ENCODE peak calls at places on chromosomes 11 and 22, in six cellular contexts. One of them, this sample, is unnamed.
A peak's percentile ranks its signal among the peaks of the same experiment; 100 is the strongest.

GRCh38 chr11:34158661-34159060 is 53.2 kb downstream of the NAT10 start:
- DNase-seq in testis: no peak
- DNase-seq in PC-9: no peak
- DNase-seq in CD8-positive, alpha-beta memory T cell: no peak
- DNase-seq in fibroblast of mammary gland: no peak
- DNase-seq in Panc1: no peak
- DNase-seq in this sample: no peak

GRCh38 chr11:121018746-121019145 is 5.2 kb upstream of the TBCEL start:
- DNase-seq in testis: no peak
- DNase-seq in PC-9: peak; percentile 8
- DNase-seq in CD8-positive, alpha-beta memory T cell: no peak
- DNase-seq in fibroblast of mammary gland: no peak
- DNase-seq in Panc1: no peak
- DNase-seq in this sample: no peak

GRCh38 chr11:95089620-95090542 is at the start of gene ENDOD1:
- DNase-seq in testis: peak; percentile 86
- DNase-seq in PC-9: peak; percentile 68
- DNase-seq in CD8-positive, alpha-beta memory T cell: peak; percentile 89
- DNase-seq in fibroblast of mammary gland: peak; percentile 73
- DNase-seq in Panc1: no peak
- DNase-seq in this sample: peak; percentile 85

GRCh38 chr11:6194065-6194581 is 4.9 kb upstream of the OR52W1 start:
- DNase-seq in testis: peak; percentile 25
- DNase-seq in PC-9: no peak
- DNase-seq in CD8-positive, alpha-beta memory T cell: no peak
- DNase-seq in fibroblast of mammary gland: peak; percentile 5
- DNase-seq in Panc1: no peak
- DNase-seq in this sample: no peak

GRCh38 chr11:122230387-122230760 is 114.4 kb upstream of the BLID start:
- DNase-seq in testis: no peak
- DNase-seq in PC-9: no peak
- DNase-seq in CD8-positive, alpha-beta memory T cell: no peak
- DNase-seq in fibroblast of mammary gland: peak; percentile 85
- DNase-seq in Panc1: no peak
- DNase-seq in this sample: no peak

GRCh38 chr11:71189768-71190315 is 62.5 kb downstream of the SHANK2 start:
- DNase-seq in testis: no peak
- DNase-seq in PC-9: no peak
- DNase-seq in CD8-positive, alpha-beta memory T cell: no peak
- DNase-seq in fibroblast of mammary gland: no peak
- DNase-seq in Panc1: no peak
- DNase-seq in this sample: no peak

GRCh38 chr11:117182551-117182935 is 4.0 kb downstream of the SIDT2 start:
- DNase-seq in testis: peak; percentile 6
- DNase-seq in PC-9: no peak
- DNase-seq in CD8-positive, alpha-beta memory T cell: peak; percentile 25
- DNase-seq in fibroblast of mammary gland: no peak
- DNase-seq in Panc1: no peak
- DNase-seq in this sample: peak; percentile 24

GRCh38 chr11:21567628-21568290 is 625.1 kb upstream of the ANO5 start:
- DNase-seq in testis: no peak
- DNase-seq in PC-9: no peak
- DNase-seq in CD8-positive, alpha-beta memory T cell: no peak
- DNase-seq in fibroblast of mammary gland: no peak
- DNase-seq in Panc1: no peak
- DNase-seq in this sample: no peak

GRCh38 chr22:32623943-32624342 is 149.3 kb downstream of the FBXO7 start:
- DNase-seq in testis: peak; percentile 43
- DNase-seq in PC-9: no peak
- DNase-seq in CD8-positive, alpha-beta memory T cell: no peak
- DNase-seq in fibroblast of mammary gland: peak; percentile 91
- DNase-seq in Panc1: no peak
- DNase-seq in this sample: peak; percentile 41

GRCh38 chr22:49577168-49578060 is 250.3 kb downstream of the BRD1 start:
- DNase-seq in testis: peak; percentile 7
- DNase-seq in PC-9: no peak
- DNase-seq in CD8-positive, alpha-beta memory T cell: no peak
- DNase-seq in fibroblast of mammary gland: no peak
- DNase-seq in Panc1: no peak
- DNase-seq in this sample: peak; percentile 22

GRCh38 chr22:49576241-49577141 is 251.2 kb downstream of the BRD1 start:
- DNase-seq in testis: peak; percentile 11
- DNase-seq in PC-9: no peak
- DNase-seq in CD8-positive, alpha-beta memory T cell: no peak
- DNase-seq in fibroblast of mammary gland: no peak
- DNase-seq in Panc1: no peak
- DNase-seq in this sample: peak; percentile 23

GRCh38 chr22:49574861-49575702 is 252.6 kb downstream of the BRD1 start:
- DNase-seq in testis: no peak
- DNase-seq in PC-9: no peak
- DNase-seq in CD8-positive, alpha-beta memory T cell: no peak
- DNase-seq in fibroblast of mammary gland: no peak
- DNase-seq in Panc1: no peak
- DNase-seq in this sample: peak; percentile 8

GRCh38 chr22:49574205-49574604 is 253.5 kb downstream of the BRD1 start:
- DNase-seq in testis: no peak
- DNase-seq in PC-9: no peak
- DNase-seq in CD8-positive, alpha-beta memory T cell: no peak
- DNase-seq in fibroblast of mammary gland: no peak
- DNase-seq in Panc1: no peak
- DNase-seq in this sample: peak; percentile 16

GRCh38 chr22:49575703-49576081 is 252.0 kb downstream of the BRD1 start:
- DNase-seq in testis: no peak
- DNase-seq in PC-9: no peak
- DNase-seq in CD8-positive, alpha-beta memory T cell: no peak
- DNase-seq in fibroblast of mammary gland: no peak
- DNase-seq in Panc1: no peak
- DNase-seq in this sample: peak; percentile 10
- H3K4me3 ChIP-seq in testis: no peak overlapping the region
- H3K4me3 ChIP-seq in PC-9: no peak overlapping the region
- H3K4me3 ChIP-seq in CD8-positive, alpha-beta memory T cell: no peak overlapping the region
- H3K4me3 ChIP-seq in fibroblast of mammary gland: no peak overlapping the region
- H3K4me3 ChIP-seq in Panc1: no peak overlapping the region
- H3K4me3 ChIP-seq in this sample: no peak overlapping the region

GRCh38 chr11:1866226-1866625 is 13.3 kb downstream of the LSP1 start:
- DNase-seq in testis: no peak
- DNase-seq in PC-9: no peak
- DNase-seq in CD8-positive, alpha-beta memory T cell: no peak
- DNase-seq in fibroblast of mammary gland: no peak
- DNase-seq in Panc1: no peak
- DNase-seq in this sample: no peak

GRCh38 chr11:1864831-1865665 is 12.2 kb downstream of the LSP1 start:
- DNase-seq in testis: no peak
- DNase-seq in PC-9: no peak
- DNase-seq in CD8-positive, alpha-beta memory T cell: no peak
- DNase-seq in fibroblast of mammary gland: no peak
- DNase-seq in Panc1: no peak
- DNase-seq in this sample: no peak

GRCh38 chr11:1863352-1864215 is 10.7 kb downstream of the LSP1 start:
- DNase-seq in testis: peak; percentile 80
- DNase-seq in PC-9: peak; percentile 68
- DNase-seq in CD8-positive, alpha-beta memory T cell: no peak
- DNase-seq in fibroblast of mammary gland: peak; percentile 87
- DNase-seq in Panc1: no peak
- DNase-seq in this sample: peak; percentile 75

GRCh38 chr11:1862588-1863351 is 9.9 kb downstream of the LSP1 start:
- DNase-seq in testis: no peak
- DNase-seq in PC-9: peak; percentile 65
- DNase-seq in CD8-positive, alpha-beta memory T cell: no peak
- DNase-seq in fibroblast of mammary gland: peak; percentile 65
- DNase-seq in Panc1: no peak
- DNase-seq in this sample: no peak

GRCh38 chr11:1864216-1864615 is 11.3 kb downstream of the LSP1 start:
- DNase-seq in testis: no peak
- DNase-seq in PC-9: no peak
- DNase-seq in CD8-positive, alpha-beta memory T cell: no peak
- DNase-seq in fibroblast of mammary gland: no peak
- DNase-seq in Panc1: no peak
- DNase-seq in this sample: no peak
- H3K4me3 ChIP-seq in testis: no peak overlapping the region
- H3K4me3 ChIP-seq in PC-9: no peak overlapping the region
- H3K4me3 ChIP-seq in CD8-positive, alpha-beta memory T cell: no peak overlapping the region
- H3K4me3 ChIP-seq in fibroblast of mammary gland: no peak overlapping the region
- H3K4me3 ChIP-seq in Panc1: no peak overlapping the region
- H3K4me3 ChIP-seq in this sample: peak overlapping the region; percentile 28

GRCh38 chr22:37242395-37242918 is 1.6 kb downstream of the RAC2 start:
- DNase-seq in testis: peak; percentile 47
- DNase-seq in PC-9: no peak
- DNase-seq in CD8-positive, alpha-beta memory T cell: peak; percentile 94
- DNase-seq in fibroblast of mammary gland: no peak
- DNase-seq in Panc1: no peak
- DNase-seq in this sample: peak; percentile 74
- H3K4me3 ChIP-seq in testis: no peak overlapping the region
- H3K4me3 ChIP-seq in PC-9: no peak overlapping the region
- H3K4me3 ChIP-seq in CD8-positive, alpha-beta memory T cell: peak overlapping the region; percentile 100
- H3K4me3 ChIP-seq in fibroblast of mammary gland: no peak overlapping the region
- H3K4me3 ChIP-seq in Panc1: no peak overlapping the region
- H3K4me3 ChIP-seq in this sample: no peak overlapping the region

GRCh38 chr11:107704432-107704831 is 7.4 kb downstream of the SLN start:
- DNase-seq in testis: no peak
- DNase-seq in PC-9: no peak
- DNase-seq in CD8-positive, alpha-beta memory T cell: no peak
- DNase-seq in fibroblast of mammary gland: peak; percentile 78
- DNase-seq in Panc1: no peak
- DNase-seq in this sample: no peak
- H3K4me3 ChIP-seq in testis: no peak overlapping the region
- H3K4me3 ChIP-seq in PC-9: no peak overlapping the region
- H3K4me3 ChIP-seq in CD8-positive, alpha-beta memory T cell: no peak overlapping the region
- H3K4me3 ChIP-seq in fibroblast of mammary gland: no peak overlapping the region
- H3K4me3 ChIP-seq in Panc1: no peak overlapping the region
- H3K4me3 ChIP-seq in this sample: no peak overlapping the region